ENCODE peak calls at places on chromosomes 16 and 17, in nine cellular contexts. Z is IMR-90, W is non-pigmented ciliary epithelial cell, E is AG09319, T is NCI-H2081, D is naive B cell, P is NCI-H510A treated with DMSO at 0.1 percent for 48 hours, S is ovary, L is omental fat pad. H is an unnamed sample.

GRCh38 chr17:14080847-14081251 is 11.5 kb downstream of the COX10 start:
- DNase-seq in L (no peak), D (no peak), T (no peak), P (no peak), E (no peak), S (no peak), W (no peak), Z (no peak), H (no peak)

GRCh38 chr17:51322390-51323029 is 62.2 kb downstream of the UTP18 start:
- DNase-seq in Z (peak; percentile 7), P (peak; percentile 14), W (no peak), T (peak; percentile 40), L (no peak), S (no peak), E (no peak), D (no peak), H (no peak)

GRCh38 chr16:15958703-15959348 is 9.4 kb downstream of the ABCC1 start:
- DNase-seq in D (no peak), E (no peak), L (no peak), T (no peak), Z (no peak), W (no peak), S (no peak), P (no peak), H (no peak)

GRCh38 chr17:44362479-44362963 is 1.1 kb downstream of the FAM171A2 start:
- DNase-seq in T (no peak), Z (no peak), L (no peak), S (no peak), E (no peak), P (no peak), D (no peak), W (no peak), H (peak; percentile 43)

GRCh38 chr17:78448356-78448993 is 70.0 kb downstream of the PGS1 start:
- DNase-seq in T (no peak), E (no peak), W (no peak), Z (no peak), P (no peak), S (no peak), D (no peak), L (no peak), H (no peak)

GRCh38 chr16:71255721-71256120 is 25.2 kb upstream of the HYDIN start:
- DNase-seq in L (no peak), D (no peak), T (no peak), Z (no peak), S (no peak), W (no peak), E (no peak), P (no peak), H (peak; percentile 50)

GRCh38 chr16:12551530-12551929 is 252.2 kb downstream of the CPPED1 start:
- DNase-seq in S (no peak), E (no peak), L (no peak), T (no peak), W (no peak), P (no peak), D (no peak), Z (no peak), H (no peak)

GRCh38 chr16:679808-680624 is at the start of gene STUB1:
- DNase-seq in L (peak; percentile 63), T (peak; percentile 85), W (peak; percentile 20), E (peak; percentile 65), Z (peak; percentile 80), D (peak; percentile 85), P (no peak), S (peak; percentile 93), H (peak; percentile 94)

GRCh38 chr16:931651-932500 is 38.9 kb downstream of the LMF1 start:
- DNase-seq in Z (no peak), E (no peak), P (no peak), S (no peak), W (no peak), T (peak; percentile 4), D (no peak), L (no peak), H (no peak)